ENCODE peak calls at places on chromosomes 6 and 20, in seven cellular contexts. A, G, Y, D, Z, S and R are unnamed samples.
A peak's percentile ranks its signal among the peaks of the same experiment; 100 is the strongest.

GRCh38 chr6:150072201-150072600 is 3.3 kb upstream of the ULBP3 start:
- DNase-seq in A (no peak), G (no peak), Y (no peak), D (no peak), Z (peak; percentile 95), S (no peak), R (peak; percentile 94)

GRCh38 chr6:4447646-4448315 is 312.4 kb upstream of the ECI2 start:
- DNase-seq in A (no peak), G (no peak), Y (no peak), D (no peak), Z (no peak), S (no peak), R (no peak)

GRCh38 chr20:19249515-19249914 is 37.1 kb downstream of the SLC24A3 start:
- DNase-seq in A (peak; percentile 43), G (no peak), Y (no peak), D (no peak), Z (no peak), S (no peak), R (no peak)

GRCh38 chr6:153096792-153097191 is 34.3 kb downstream of the RGS17 start:
- DNase-seq in A (no peak), G (no peak), Y (no peak), D (no peak), Z (no peak), S (no peak), R (no peak)

GRCh38 chr6:75691012-75691411 is 58.0 kb upstream of the MYO6 start:
- DNase-seq in A (no peak), G (no peak), Y (no peak), D (no peak), Z (no peak), S (no peak), R (no peak)

GRCh38 chr6:154995241-154996162 is at the start of gene TIAM2:
- DNase-seq in A (peak; percentile 30), G (no peak), Y (no peak), D (no peak), Z (no peak), S (no peak), R (no peak)

GRCh38 chr20:1624811-1625690 is 5.2 kb upstream of the SIRPB1 start:
- DNase-seq in A (peak; percentile 0), G (no peak), Y (no peak), D (no peak), Z (no peak), S (no peak), R (no peak)

GRCh38 chr20:58892126-58892931 is 39.8 kb downstream of the GNAS start:
- DNase-seq in A (peak; percentile 84), G (peak; percentile 83), Y (peak; percentile 59), D (peak; percentile 55), Z (peak; percentile 88), S (peak; percentile 77), R (peak; percentile 80)

GRCh38 chr6:90285611-90286381 is 10.8 kb downstream of the BACH2 start:
- DNase-seq in A (no peak), G (peak; percentile 87), Y (peak; percentile 37), D (no peak), Z (peak; percentile 83), S (peak; percentile 89), R (peak; percentile 86)

GRCh38 chr6:167764713-167765479 is 61.8 kb upstream of the AFDN start:
- DNase-seq in A (no peak), G (no peak), Y (no peak), D (no peak), Z (no peak), S (no peak), R (no peak)

GRCh38 chr6:88813045-88813444 is 150.4 kb downstream of the RNGTT start:
- DNase-seq in A (no peak), G (no peak), Y (no peak), D (no peak), Z (no peak), S (no peak), R (no peak)

GRCh38 chr20:46368902-46369268 is 37.5 kb downstream of the ELMO2 start:
- DNase-seq in A (no peak), G (no peak), Y (no peak), D (no peak), Z (no peak), S (no peak), R (no peak)

GRCh38 chr20:7967199-7967844 is 27.1 kb upstream of the HAO1 start:
- DNase-seq in A (peak; percentile 4), G (no peak), Y (no peak), D (no peak), Z (no peak), S (no peak), R (no peak)

GRCh38 chr6:5053038-5053437 is 32.1 kb upstream of the PPP1R3G start:
- DNase-seq in A (peak; percentile 87), G (no peak), Y (no peak), D (no peak), Z (no peak), S (no peak), R (no peak)

GRCh38 chr6:93059911-93060310 is 359.4 kb downstream of the EPHA7 start:
- DNase-seq in A (no peak), G (no peak), Y (no peak), D (no peak), Z (no peak), S (no peak), R (peak; percentile 36)

GRCh38 chr20:44651507-44652373 is at the start of gene ADA:
- DNase-seq in A (peak; percentile 65), G (peak; percentile 49), Y (peak; percentile 37), D (no peak), Z (peak; percentile 77), S (peak; percentile 73), R (peak; percentile 63)

GRCh38 chr6:160972111-160972510 is 19.5 kb upstream of the MAP3K4 start:
- DNase-seq in A (peak; percentile 30), G (no peak), Y (no peak), D (no peak), Z (no peak), S (no peak), R (no peak)

GRCh38 chr6:131683479-131683878 is 17.7 kb downstream of the OR2A4 start:
- DNase-seq in A (no peak), G (no peak), Y (no peak), D (no peak), Z (no peak), S (no peak), R (no peak)

GRCh38 chr6:129177801-129178200 is 294.9 kb downstream of the LAMA2 start:
- DNase-seq in A (no peak), G (no peak), Y (no peak), D (no peak), Z (no peak), S (no peak), R (no peak)

GRCh38 chr6:31718294-31718693 is 3.1 kb downstream of the LY6G6D start:
- DNase-seq in A (no peak), G (no peak), Y (no peak), D (no peak), Z (no peak), S (no peak), R (no peak)

GRCh38 chr6:136284909-136285308 is 4.7 kb downstream of the BCLAF1 start:
- DNase-seq in A (peak; percentile 52), G (no peak), Y (no peak), D (no peak), Z (no peak), S (no peak), R (no peak)

GRCh38 chr6:152952045-152952444 is 30.8 kb downstream of the FBXO5 start:
- DNase-seq in A (no peak), G (no peak), Y (no peak), D (no peak), Z (no peak), S (no peak), R (no peak)

GRCh38 chr6:84685983-84686584 is 78.3 kb downstream of the TBX18 start:
- DNase-seq in A (peak; percentile 38), G (no peak), Y (no peak), D (no peak), Z (no peak), S (no peak), R (no peak)

GRCh38 chr6:144341831-144342527 is 56.8 kb downstream of the UTRN start:
- DNase-seq in A (no peak), G (no peak), Y (no peak), D (no peak), Z (no peak), S (no peak), R (no peak)
- H3K4me1 ChIP-seq in A (peaks cover 63% of the 10 kb centered on the region), G (peaks cover 49% of the 10 kb centered on the region), Y (peaks cover 40% of the 10 kb centered on the region), D (peaks cover 54% of the 10 kb centered on the region), Z (peaks cover 28% of the 10 kb centered on the region), S (peaks cover 68% of the 10 kb centered on the region), R (peaks cover 98% of the 10 kb centered on the region)

DNA sequence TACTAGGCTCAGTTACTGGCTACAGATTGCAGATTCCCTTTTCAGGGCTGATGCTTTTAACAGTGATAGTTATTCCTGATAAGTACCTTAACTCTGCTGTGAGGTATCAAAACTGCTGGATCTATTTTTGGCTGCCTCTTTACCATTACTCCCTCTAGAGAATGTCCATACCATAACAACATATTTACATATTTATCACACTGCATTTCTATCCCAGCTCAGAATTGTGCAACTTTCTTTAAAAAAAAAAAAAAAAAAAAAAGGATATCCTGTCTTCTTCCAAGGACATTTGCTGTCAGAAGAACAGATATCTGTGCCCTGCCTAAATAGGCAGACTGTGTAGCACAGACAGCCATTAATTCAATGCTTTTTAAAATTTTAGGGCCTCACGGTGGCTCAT is 94.4 kb downstream of the SSR1 start:
- DNase-seq in A (no peak), G (no peak), Y (no peak), D (no peak), Z (no peak), S (no peak), R (no peak)
- H3K4me1 ChIP-seq in A (peaks cover 49% of the 10 kb centered on the region), G (no peaks in the 10 kb centered on the region), Y (no peaks in the 10 kb centered on the region), D (no peaks in the 10 kb centered on the region), Z (no peaks in the 10 kb centered on the region), S (peaks cover 75% of the 10 kb centered on the region), R (peaks cover 13% of the 10 kb centered on the region)

GRCh38 chr6:52516269-52516668 is 60.6 kb downstream of the TRAM2 start:
- DNase-seq in A (no peak), G (no peak), Y (no peak), D (no peak), Z (no peak), S (no peak), R (no peak)

GRCh38 chr6:52516943-52517342 is 59.9 kb downstream of the TRAM2 start:
- DNase-seq in A (no peak), G (no peak), Y (no peak), D (no peak), Z (no peak), S (no peak), R (no peak)

GRCh38 chr6:52514514-52514913 is 62.3 kb downstream of the TRAM2 start:
- DNase-seq in A (peak; percentile 34), G (no peak), Y (no peak), D (no peak), Z (no peak), S (peak; percentile 87), R (no peak)

GRCh38 chr6:52513896-52514295 is 63.0 kb downstream of the TRAM2 start:
- DNase-seq in A (no peak), G (no peak), Y (no peak), D (no peak), Z (no peak), S (no peak), R (no peak)

GRCh38 chr6:52515219-52515960 is 61.5 kb downstream of the TRAM2 start:
- DNase-seq in A (no peak), G (no peak), Y (no peak), D (no peak), Z (no peak), S (no peak), R (no peak)
- H3K4me1 ChIP-seq in A (peaks cover 13% of the 10 kb centered on the region), G (no peaks in the 10 kb centered on the region), Y (no peaks in the 10 kb centered on the region), D (no peaks in the 10 kb centered on the region), Z (no peaks in the 10 kb centered on the region), S (peaks cover 78% of the 10 kb centered on the region), R (peaks cover 38% of the 10 kb centered on the region)

DNA sequence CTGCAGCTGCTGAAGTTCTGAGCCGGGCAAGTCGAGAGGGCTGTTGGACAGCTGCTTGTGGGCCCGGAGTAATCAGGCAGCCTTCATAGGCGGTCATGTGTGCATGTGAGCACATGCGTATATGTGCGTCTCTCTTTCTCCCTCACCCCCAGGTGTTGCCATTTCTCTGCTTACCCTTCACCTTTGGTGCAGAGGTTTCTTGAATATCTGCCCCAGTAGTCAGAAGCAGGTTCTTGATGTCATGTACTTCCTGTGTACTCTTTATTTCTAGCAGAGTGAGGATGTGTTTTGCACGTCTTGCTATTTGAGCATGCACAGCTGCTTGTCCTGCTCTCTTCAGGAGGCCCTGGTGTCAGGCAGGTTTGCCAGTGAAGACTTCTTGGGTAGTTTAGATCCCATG is 21.2 kb upstream of the MAPK13 start:
- DNase-seq in A (no peak), G (peak; percentile 90), Y (no peak), D (no peak), Z (no peak), S (no peak), R (no peak)
- H3K4me1 ChIP-seq in A (no peaks in the 10 kb centered on the region), G (peaks cover 27% of the 10 kb centered on the region), Y (peaks cover 18% of the 10 kb centered on the region), D (peaks cover 53% of the 10 kb centered on the region), Z (peaks cover 6% of the 10 kb centered on the region), S (no peaks in the 10 kb centered on the region), R (peaks cover 8% of the 10 kb centered on the region)